ENCODE peak calls at places on chromosomes 7 and 10, in five cellular contexts. N, E, O, S and C are unnamed samples.

GRCh38 chr7:1255083-1255816 is 22.6 kb downstream of the UNCX start:
- DNase-seq in O (no peak), N (no peak), E (no peak), S (no peak), C (no peak)

GRCh38 chr7:54843961-54844360 is 85.0 kb upstream of the SEC61G start:
- DNase-seq in S (no peak), O (no peak), N (no peak), E (no peak), C (no peak)

GRCh38 chr7:767941-768729 is 41.1 kb upstream of the PRKAR1B start:
- DNase-seq in E (no peak), N (no peak), O (no peak), S (peak; percentile 77), C (no peak)

GRCh38 chr7:70208236-70209063 is 610.2 kb downstream of the AUTS2 start:
- DNase-seq in O (no peak), E (no peak), S (no peak), N (no peak), C (no peak)

GRCh38 chr10:132447446-132448247 is 50.6 kb downstream of the PWWP2B start:
- DNase-seq in S (no peak), N (peak; percentile 44), O (no peak), E (no peak), C (no peak)

GRCh38 chr10:121112618-121113384 is 261.6 kb downstream of the WDR11 start:
- DNase-seq in N (no peak), S (no peak), O (no peak), E (no peak), C (no peak)

GRCh38 chr7:157274991-157275427 is 61.8 kb upstream of the DNAJB6 start:
- DNase-seq in N (no peak), E (no peak), S (no peak), O (no peak), C (no peak)

GRCh38 chr7:3195160-3195559 is 105.9 kb upstream of the SDK1 start:
- DNase-seq in N (no peak), S (no peak), O (no peak), E (no peak), C (no peak)

GRCh38 chr7:126483972-126484371 is 768.8 kb downstream of the GRM8 start:
- DNase-seq in O (no peak), S (peak; percentile 98), E (no peak), N (no peak), C (no peak)

GRCh38 chr10:13162013-13162364 is 631 bp downstream of the MCM10 start:
- DNase-seq in O (no peak), E (no peak), S (no peak), N (no peak), C (no peak)

GRCh38 chr10:75395955-75396860 is 5.4 kb downstream of the ZNF503 start:
- DNase-seq in S (no peak), O (no peak), N (no peak), E (no peak), C (no peak)

GRCh38 chr10:79179404-79180309 is 110.9 kb downstream of the ZMIZ1 start:
- DNase-seq in N (no peak), E (no peak), S (peak; percentile 3), O (no peak), C (no peak)

GRCh38 chr10:23094786-23095403 is 484 bp upstream of the MSRB2 start:
- DNase-seq in S (no peak), N (no peak), O (no peak), E (no peak), C (no peak)

GRCh38 chr10:105398202-105398601 is 757.1 kb downstream of the SORCS3 start:
- DNase-seq in E (no peak), S (no peak), O (no peak), N (no peak), C (no peak)

GRCh38 chr7:99839560-99840011 is 11.8 kb downstream of the CYP3A43 start:
- DNase-seq in O (no peak), N (no peak), S (no peak), E (no peak), C (no peak)

GRCh38 chr10:46549171-46550075 is 7.0 kb downstream of the GPRIN2 start:
- DNase-seq in S (no peak), E (peak; percentile 43), N (no peak), O (no peak), C (peak; percentile 23)

GRCh38 chr10:69061305-69062161 is 26.4 kb upstream of the SRGN start:
- DNase-seq in S (no peak), E (peak; percentile 69), O (no peak), N (peak; percentile 97), C (no peak)

GRCh38 chr10:14945097-14945496 is 8.8 kb downstream of the DCLRE1C start:
- DNase-seq in S (no peak), E (no peak), O (no peak), N (no peak), C (no peak)